ENCODE peak calls at places on chromosomes 1 and 21, in five cellular contexts. One of them, this sample, is unnamed.

GRCh38 chr1:64653466-64653865 is 91.4 kb upstream of the RAVER2 start:
- DNase-seq in suprapubic skin: no peak
- DNase-seq in neural progenitor cell: no peak
- DNase-seq in fibroblast of lung: no peak
- DNase-seq in uterus: peak
- DNase-seq in this sample: no peak

GRCh38 chr1:32377541-32378220 is 15.3 kb downstream of the TSSK3 start:
- DNase-seq in suprapubic skin: no peak
- DNase-seq in neural progenitor cell: no peak
- DNase-seq in fibroblast of lung: no peak
- DNase-seq in uterus: no peak
- DNase-seq in this sample: no peak

GRCh38 chr1:221468556-221468955 is 273.3 kb downstream of the DUSP10 start:
- DNase-seq in suprapubic skin: no peak
- DNase-seq in neural progenitor cell: no peak
- DNase-seq in fibroblast of lung: no peak
- DNase-seq in uterus: no peak
- DNase-seq in this sample: no peak

GRCh38 chr1:16243936-16244649 is 7.1 kb upstream of the CPLANE2 start:
- DNase-seq in suprapubic skin: peak
- DNase-seq in neural progenitor cell: peak
- DNase-seq in fibroblast of lung: peak
- DNase-seq in uterus: peak
- DNase-seq in this sample: peak

GRCh38 chr1:241391926-241392710 is 35.1 kb upstream of the RGS7 start:
- DNase-seq in suprapubic skin: no peak
- DNase-seq in neural progenitor cell: no peak
- DNase-seq in fibroblast of lung: no peak
- DNase-seq in uterus: no peak
- DNase-seq in this sample: no peak

GRCh38 chr1:162497104-162497722 is 405 bp upstream of the UHMK1 start:
- DNase-seq in suprapubic skin: no peak
- DNase-seq in neural progenitor cell: peak
- DNase-seq in fibroblast of lung: no peak
- DNase-seq in uterus: no peak
- DNase-seq in this sample: no peak

GRCh38 chr1:228487336-228488106 is at the start of gene RNF187:
- DNase-seq in suprapubic skin: peak
- DNase-seq in neural progenitor cell: peak
- DNase-seq in fibroblast of lung: no peak
- DNase-seq in uterus: peak
- DNase-seq in this sample: peak

GRCh38 chr1:216587715-216588114 is 135.5 kb downstream of the ESRRG start:
- DNase-seq in suprapubic skin: no peak
- DNase-seq in neural progenitor cell: no peak
- DNase-seq in fibroblast of lung: no peak
- DNase-seq in uterus: no peak
- DNase-seq in this sample: no peak

GRCh38 chr1:54227836-54228435 is 28.0 kb downstream of the MRPL37 start:
- DNase-seq in suprapubic skin: no peak
- DNase-seq in neural progenitor cell: peak
- DNase-seq in fibroblast of lung: no peak
- DNase-seq in uterus: no peak
- DNase-seq in this sample: no peak

GRCh38 chr21:35077975-35078374 is 28.9 kb upstream of the RUNX1 start:
- DNase-seq in suprapubic skin: no peak
- DNase-seq in neural progenitor cell: no peak
- DNase-seq in fibroblast of lung: peak
- DNase-seq in uterus: no peak
- DNase-seq in this sample: no peak

GRCh38 chr21:45612096-45613019 is 31.2 kb upstream of the PCBP3 start:
- DNase-seq in suprapubic skin: peak
- DNase-seq in neural progenitor cell: no peak
- DNase-seq in fibroblast of lung: peak
- DNase-seq in uterus: peak
- DNase-seq in this sample: no peak

GRCh38 chr1:204736861-204737260 is 51.3 kb upstream of the LRRN2 start:
- DNase-seq in suprapubic skin: no peak
- DNase-seq in neural progenitor cell: no peak
- DNase-seq in fibroblast of lung: no peak
- DNase-seq in uterus: no peak
- DNase-seq in this sample: no peak

GRCh38 chr1:232306269-232306911 is 323.5 kb downstream of the SIPA1L2 start:
- DNase-seq in suprapubic skin: no peak
- DNase-seq in neural progenitor cell: peak
- DNase-seq in fibroblast of lung: no peak
- DNase-seq in uterus: peak
- DNase-seq in this sample: no peak

GRCh38 chr1:21436488-21437340 is 3.2 kb upstream of the NBPF3 start:
- DNase-seq in suprapubic skin: no peak
- DNase-seq in neural progenitor cell: peak
- DNase-seq in fibroblast of lung: no peak
- DNase-seq in uterus: no peak
- DNase-seq in this sample: no peak

GRCh38 chr1:166069390-166069789 is 97.4 kb downstream of the FAM78B start:
- DNase-seq in suprapubic skin: no peak
- DNase-seq in neural progenitor cell: peak
- DNase-seq in fibroblast of lung: peak
- DNase-seq in uterus: no peak
- DNase-seq in this sample: no peak

GRCh38 chr1:55800503-55800902 is 585.3 kb upstream of the USP24 start:
- DNase-seq in suprapubic skin: no peak
- DNase-seq in neural progenitor cell: no peak
- DNase-seq in fibroblast of lung: no peak
- DNase-seq in uterus: no peak
- DNase-seq in this sample: no peak

GRCh38 chr1:74571875-74572274 is 59.5 kb upstream of the LRRC53 start:
- DNase-seq in suprapubic skin: no peak
- DNase-seq in neural progenitor cell: no peak
- DNase-seq in fibroblast of lung: no peak
- DNase-seq in uterus: no peak
- DNase-seq in this sample: no peak

GRCh38 chr1:91885716-91886506 is at the start of gene TGFBR3:
- DNase-seq in suprapubic skin: peak
- DNase-seq in neural progenitor cell: peak
- DNase-seq in fibroblast of lung: peak
- DNase-seq in uterus: peak
- DNase-seq in this sample: peak
- TF ChIP-seq CTCF in suprapubic skin: peak
- TF ChIP-seq CTCF in neural progenitor cell: peak
- TF ChIP-seq CTCF in fibroblast of lung: peak
- TF ChIP-seq CTCF in uterus: peak
- TF ChIP-seq CTCF in this sample: peak

GRCh38 chr1:201022824-201023516 is 544 bp downstream of the KIF21B start:
- DNase-seq in suprapubic skin: no peak
- DNase-seq in neural progenitor cell: peak
- DNase-seq in fibroblast of lung: no peak
- DNase-seq in uterus: no peak
- DNase-seq in this sample: no peak
- TF ChIP-seq CTCF in suprapubic skin: no peak
- TF ChIP-seq CTCF in neural progenitor cell: peak
- TF ChIP-seq CTCF in fibroblast of lung: peak
- TF ChIP-seq CTCF in uterus: no peak
- TF ChIP-seq CTCF in this sample: no peak

GRCh38 chr1:30571380-30571779 is 152.0 kb downstream of the MATN1 start:
- DNase-seq in suprapubic skin: no peak
- DNase-seq in neural progenitor cell: no peak
- DNase-seq in fibroblast of lung: no peak
- DNase-seq in uterus: no peak
- DNase-seq in this sample: no peak

GRCh38 chr1:30575066-30575465 is 148.3 kb downstream of the MATN1 start:
- DNase-seq in suprapubic skin: no peak
- DNase-seq in neural progenitor cell: no peak
- DNase-seq in fibroblast of lung: no peak
- DNase-seq in uterus: no peak
- DNase-seq in this sample: no peak

GRCh38 chr1:30569384-30569783 is 154.0 kb downstream of the MATN1 start:
- DNase-seq in suprapubic skin: no peak
- DNase-seq in neural progenitor cell: no peak
- DNase-seq in fibroblast of lung: no peak
- DNase-seq in uterus: no peak
- DNase-seq in this sample: no peak

DNA sequence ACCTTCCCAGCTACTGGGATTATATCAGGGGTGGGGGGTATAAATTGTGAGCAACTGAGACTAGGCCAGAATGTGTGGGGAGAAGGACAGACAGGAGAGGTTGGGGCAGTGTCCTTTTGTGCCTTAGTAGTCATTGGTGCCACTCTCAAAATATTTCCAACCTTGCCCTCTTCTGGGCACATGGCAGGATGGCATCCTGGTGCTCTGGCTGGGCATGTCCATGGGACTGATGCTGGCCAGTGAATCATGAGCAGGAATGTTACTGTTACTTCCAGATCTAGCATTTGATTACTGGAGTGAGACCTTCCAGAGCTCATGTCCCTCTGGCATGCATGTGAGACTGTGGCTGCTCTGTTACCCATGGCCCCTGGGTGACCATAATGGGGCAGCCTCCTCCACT is 151.2 kb downstream of the MATN1 start:
- DNase-seq in suprapubic skin: no peak
- DNase-seq in neural progenitor cell: no peak
- DNase-seq in fibroblast of lung: no peak
- DNase-seq in uterus: no peak
- DNase-seq in this sample: no peak
- TF ChIP-seq CTCF in suprapubic skin: no peak
- TF ChIP-seq CTCF in neural progenitor cell: no peak
- TF ChIP-seq CTCF in fibroblast of lung: no peak
- TF ChIP-seq CTCF in uterus: no peak
- TF ChIP-seq CTCF in this sample: no peak

DNA sequence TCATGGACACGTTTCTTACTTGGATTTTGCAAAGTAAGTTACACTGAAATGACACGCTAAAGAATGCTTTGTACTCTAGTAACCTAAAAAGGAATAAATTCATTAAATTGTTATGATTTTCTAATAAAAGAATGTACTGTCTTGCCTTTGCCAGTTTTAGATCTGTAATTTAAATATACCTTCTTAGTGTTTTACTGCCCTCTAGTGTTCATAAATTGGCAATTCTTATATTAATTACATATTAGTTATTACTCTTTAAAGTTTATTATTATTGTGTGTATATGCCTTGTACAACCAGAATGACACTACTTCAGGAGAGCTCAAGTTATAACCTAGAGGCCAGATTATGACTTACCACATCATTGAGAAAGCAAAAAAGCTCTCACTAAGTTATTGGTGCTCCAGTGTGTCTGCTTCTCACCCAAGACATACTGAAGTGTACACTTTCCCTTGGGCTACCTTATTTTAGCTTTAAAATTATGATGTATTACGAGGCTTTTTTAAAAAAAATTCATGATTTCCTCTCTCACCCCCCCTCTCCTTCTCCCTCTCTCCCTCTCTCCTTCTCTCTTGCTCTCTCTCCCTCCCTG is 169.9 kb downstream of the HS2ST1 start:
- DNase-seq in suprapubic skin: no peak
- DNase-seq in neural progenitor cell: peak
- DNase-seq in fibroblast of lung: peak
- DNase-seq in uterus: no peak
- DNase-seq in this sample: no peak
- TF ChIP-seq CTCF in suprapubic skin: peak
- TF ChIP-seq CTCF in neural progenitor cell: peak
- TF ChIP-seq CTCF in fibroblast of lung: no peak
- TF ChIP-seq CTCF in uterus: peak
- TF ChIP-seq CTCF in this sample: peak

GRCh38 chr1:179293340-179294327 is at the start of gene SOAT1:
- DNase-seq in suprapubic skin: peak
- DNase-seq in neural progenitor cell: peak
- DNase-seq in fibroblast of lung: peak
- DNase-seq in uterus: peak
- DNase-seq in this sample: peak
- TF ChIP-seq CTCF in suprapubic skin: no peak
- TF ChIP-seq CTCF in neural progenitor cell: peak
- TF ChIP-seq CTCF in fibroblast of lung: no peak
- TF ChIP-seq CTCF in uterus: no peak
- TF ChIP-seq CTCF in this sample: peak

GRCh38 chr1:58157281-58157680 is 389.2 kb downstream of the OMA1 start:
- DNase-seq in suprapubic skin: no peak
- DNase-seq in neural progenitor cell: peak
- DNase-seq in fibroblast of lung: no peak
- DNase-seq in uterus: no peak
- DNase-seq in this sample: no peak

GRCh38 chr1:58156124-58156468 is 390.4 kb downstream of the OMA1 start:
- DNase-seq in suprapubic skin: no peak
- DNase-seq in neural progenitor cell: no peak
- DNase-seq in fibroblast of lung: no peak
- DNase-seq in uterus: no peak
- DNase-seq in this sample: no peak

GRCh38 chr1:58156801-58157200 is 389.7 kb downstream of the OMA1 start:
- DNase-seq in suprapubic skin: no peak
- DNase-seq in neural progenitor cell: no peak
- DNase-seq in fibroblast of lung: no peak
- DNase-seq in uterus: no peak
- DNase-seq in this sample: no peak

GRCh38 chr1:58154256-58154655 is 392.3 kb downstream of the OMA1 start:
- DNase-seq in suprapubic skin: no peak
- DNase-seq in neural progenitor cell: no peak
- DNase-seq in fibroblast of lung: no peak
- DNase-seq in uterus: no peak
- DNase-seq in this sample: no peak

DNA sequence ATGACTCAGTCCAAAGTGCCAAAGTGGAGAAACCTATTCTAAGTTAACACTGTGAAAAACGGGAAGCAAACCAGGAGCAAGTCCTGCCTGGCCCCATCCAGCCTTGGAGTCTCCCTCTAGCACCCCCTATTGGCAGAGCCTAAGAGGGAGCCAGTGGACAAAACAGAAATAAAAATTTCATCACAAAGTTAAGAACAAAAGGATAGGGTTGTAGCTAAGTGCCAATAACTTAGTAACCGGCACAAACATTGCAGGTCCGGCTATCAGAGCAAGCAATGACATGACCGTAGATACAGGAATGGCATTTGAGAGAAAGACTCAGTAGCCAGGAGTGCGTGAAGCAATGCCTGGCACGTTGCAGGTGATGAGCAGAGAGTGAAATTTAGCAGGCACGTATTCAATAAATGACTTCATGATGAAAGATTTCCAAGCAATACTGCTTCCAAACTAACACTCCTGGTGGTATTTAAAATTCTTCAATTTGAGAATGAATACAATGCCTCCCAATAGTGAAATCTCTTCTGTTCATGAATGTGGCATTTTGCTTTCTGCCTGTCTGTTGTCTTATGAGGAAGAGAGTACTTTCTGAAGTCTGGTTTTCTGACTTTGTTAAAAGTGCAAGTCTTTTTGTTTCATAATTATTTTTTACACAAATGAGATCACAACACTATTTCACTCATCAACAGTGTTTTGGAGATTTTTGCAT is 391.0 kb downstream of the OMA1 start:
- DNase-seq in suprapubic skin: no peak
- DNase-seq in neural progenitor cell: peak
- DNase-seq in fibroblast of lung: no peak
- DNase-seq in uterus: no peak
- DNase-seq in this sample: peak
- TF ChIP-seq CTCF in suprapubic skin: no peak
- TF ChIP-seq CTCF in neural progenitor cell: peak
- TF ChIP-seq CTCF in fibroblast of lung: peak
- TF ChIP-seq CTCF in uterus: no peak
- TF ChIP-seq CTCF in this sample: peak

This sample was measured in Calu3.